ENCODE peak calls at places on chromosomes 2 and 18, in ten cellular contexts. C is fibroblast of lung; S is GM23248; O is Peyer's patch; P is upper lobe of right lung; Z is heart right ventricle; Q is H9; L is CD8-positive, alpha-beta T cell; E is cardiac muscle cell; B is spleen. T is an unnamed sample. For H3K4me1, the result is how much of the 10 kb centered on the place peaks cover.

GRCh38 chr2:224211821-224212220 is 172.7 kb upstream of the SERPINE2 start:
- DNase-seq in C (peak), S (peak), O (no peak), P (no peak), Z (no peak), Q (no peak), L (no peak), E (peak), B (no peak), T (no peak)

GRCh38 chr18:33817096-33817495 is 239.1 kb downstream of the ASXL3 start:
- DNase-seq in C (peak), S (peak), O (no peak), P (no peak), Z (no peak), Q (no peak), L (no peak), E (no peak), B (no peak), T (no peak)

GRCh38 chr18:45073556-45073955 is 392.9 kb downstream of the SETBP1 start:
- DNase-seq in C (no peak), S (no peak), O (no peak), P (no peak), Z (no peak), Q (no peak), L (no peak), E (no peak), B (no peak), T (no peak)

GRCh38 chr2:198788676-198789075 is 669.1 kb downstream of the SATB2 start:
- DNase-seq in C (no peak), S (no peak), O (no peak), P (no peak), Z (no peak), Q (peak), L (no peak), E (no peak), B (no peak), T (no peak)

GRCh38 chr2:21005111-21005699 is 38.7 kb downstream of the APOB start:
- DNase-seq in C (no peak), S (no peak), O (no peak), P (no peak), Z (no peak), Q (no peak), L (no peak), E (no peak), B (no peak), T (no peak)

GRCh38 chr2:74447230-74447999 is 5.7 kb upstream of the RTKN start:
- DNase-seq in C (no peak), S (no peak), O (no peak), P (no peak), Z (no peak), Q (no peak), L (no peak), E (no peak), B (peak), T (no peak)

GRCh38 chr2:65350714-65351113 is 81.7 kb downstream of the SPRED2 start:
- DNase-seq in C (no peak), S (peak), O (no peak), P (no peak), Z (no peak), Q (peak), L (no peak), E (no peak), B (no peak), T (no peak)

GRCh38 chr2:98771771-98772521 is 41.0 kb upstream of the MGAT4A start:
- DNase-seq in C (peak), S (no peak), O (peak), P (no peak), Z (no peak), Q (no peak), L (peak), E (peak), B (peak), T (no peak)

GRCh38 chr2:239926587-239927234 is 98.4 kb downstream of the NDUFA10 start:
- DNase-seq in C (peak), S (peak), O (peak), P (no peak), Z (no peak), Q (no peak), L (no peak), E (no peak), B (peak), T (no peak)

GRCh38 chr2:230591850-230592249 is 120.8 kb upstream of the CAB39 start:
- DNase-seq in C (no peak), S (no peak), O (no peak), P (no peak), Z (no peak), Q (no peak), L (no peak), E (no peak), B (no peak), T (no peak)

GRCh38 chr2:78979380-78980238 is 45.9 kb upstream of the REG3G start:
- DNase-seq in C (no peak), S (peak), O (peak), P (no peak), Z (no peak), Q (peak), L (no peak), E (peak), B (no peak), T (no peak)

GRCh38 chr18:2982452-2983172 is 30.3 kb downstream of the LPIN2 start:
- DNase-seq in C (no peak), S (peak), O (no peak), P (no peak), Z (no peak), Q (no peak), L (no peak), E (no peak), B (no peak), T (no peak)

GRCh38 chr2:197433770-197434438 is 924 bp downstream of the SF3B1 start:
- DNase-seq in C (peak), S (peak), O (no peak), P (no peak), Z (no peak), Q (no peak), L (no peak), E (no peak), B (no peak), T (no peak)

GRCh38 chr2:161415041-161415440 is 1.1 kb upstream of the TBR1 start:
- DNase-seq in C (no peak), S (peak), O (no peak), P (no peak), Z (no peak), Q (peak), L (no peak), E (no peak), B (no peak), T (no peak)

GRCh38 chr2:9897331-9897737 is 54.1 kb downstream of the TAF1B start:
- DNase-seq in C (peak), S (peak), O (peak), P (no peak), Z (peak), Q (no peak), L (no peak), E (peak), B (no peak), T (peak)

GRCh38 chr2:38876407-38876806 is 631 bp downstream of the MORN2 start:
- DNase-seq in C (no peak), S (peak), O (no peak), P (no peak), Z (no peak), Q (no peak), L (no peak), E (no peak), B (no peak), T (no peak)

GRCh38 chr2:8090748-8091700 is 590.8 kb upstream of the ID2 start:
- DNase-seq in C (peak), S (peak), O (peak), P (peak), Z (peak), Q (no peak), L (no peak), E (peak), B (peak), T (peak)

GRCh38 chr2:187658952-187659525 is 104.8 kb upstream of the TFPI start:
- DNase-seq in C (peak), S (peak), O (no peak), P (no peak), Z (no peak), Q (peak), L (no peak), E (peak), B (no peak), T (no peak)

GRCh38 chr18:67783215-67783946 is 266.9 kb upstream of the DSEL start:
- DNase-seq in C (peak), S (peak), O (no peak), P (no peak), Z (no peak), Q (no peak), L (no peak), E (peak), B (no peak), T (no peak)

GRCh38 chr2:189560273-189560586 is 20.4 kb downstream of the SLC40A1 start:
- DNase-seq in C (no peak), S (no peak), O (no peak), P (no peak), Z (no peak), Q (no peak), L (no peak), E (no peak), B (no peak), T (no peak)

GRCh38 chr18:36539674-36540073 is 242.2 kb downstream of the FHOD3 start:
- DNase-seq in C (no peak), S (peak), O (no peak), P (no peak), Z (no peak), Q (no peak), L (no peak), E (peak), B (no peak), T (no peak)

GRCh38 chr2:2834530-2835254 is 503.6 kb upstream of the MYT1L start:
- DNase-seq in C (no peak), S (no peak), O (no peak), P (no peak), Z (no peak), Q (no peak), L (no peak), E (no peak), B (peak), T (no peak)

GRCh38 chr2:110755494-110756078 is 23.2 kb downstream of the ACOXL start:
- DNase-seq in C (peak), S (peak), O (no peak), P (no peak), Z (no peak), Q (no peak), L (no peak), E (peak), B (no peak), T (no peak)

GRCh38 chr2:191265311-191266170 is 20.3 kb downstream of the MYO1B start:
- DNase-seq in C (peak), S (peak), O (no peak), P (no peak), Z (peak), Q (no peak), L (no peak), E (peak), B (no peak), T (no peak)

GRCh38 chr2:45470531-45470930 is 140.5 kb downstream of the SRBD1 start:
- DNase-seq in C (peak), S (no peak), O (no peak), P (no peak), Z (peak), Q (no peak), L (no peak), E (no peak), B (no peak), T (peak)

GRCh38 chr2:217559084-217559483 is 443.7 kb downstream of the TNS1 start:
- DNase-seq in C (no peak), S (no peak), O (no peak), P (no peak), Z (no peak), Q (no peak), L (no peak), E (no peak), B (no peak), T (no peak)

GRCh38 chr2:19187323-19188020 is 171.0 kb downstream of the OSR1 start:
- DNase-seq in C (peak), S (peak), O (no peak), P (no peak), Z (no peak), Q (no peak), L (no peak), E (no peak), B (no peak), T (no peak)

GRCh38 chr2:262117-262516 is 1.7 kb downstream of the SH3YL1 start:
- DNase-seq in C (no peak), S (no peak), O (no peak), P (no peak), Z (no peak), Q (no peak), L (no peak), E (no peak), B (no peak), T (no peak)

GRCh38 chr2:236985940-236986339 is 99.7 kb upstream of the COPS8 start:
- DNase-seq in C (no peak), S (no peak), O (no peak), P (no peak), Z (no peak), Q (no peak), L (no peak), E (no peak), B (no peak), T (no peak)

GRCh38 chr2:227774011-227774624 is 28.4 kb downstream of the SCYGR8 start:
- DNase-seq in C (no peak), S (peak), O (no peak), P (no peak), Z (no peak), Q (peak), L (no peak), E (no peak), B (no peak), T (no peak)

GRCh38 chr2:241851325-241852115 is 7.2 kb downstream of the PDCD1 start:
- DNase-seq in C (no peak), S (no peak), O (no peak), P (peak), Z (no peak), Q (peak), L (no peak), E (no peak), B (peak), T (no peak)

GRCh38 chr2:21836766-21837543 is 713.2 kb downstream of the TDRD15 start:
- DNase-seq in C (peak), S (no peak), O (no peak), P (no peak), Z (no peak), Q (no peak), L (no peak), E (peak), B (no peak), T (no peak)

GRCh38 chr18:32093523-32093922 is 1.8 kb downstream of the RNF138 start:
- DNase-seq in C (peak), S (no peak), O (no peak), P (no peak), Z (no peak), Q (no peak), L (no peak), E (no peak), B (no peak), T (no peak)

GRCh38 chr2:84701880-84702279 is 179.0 kb downstream of the TRABD2A start:
- DNase-seq in C (peak), S (peak), O (no peak), P (no peak), Z (no peak), Q (no peak), L (no peak), E (peak), B (no peak), T (no peak)

GRCh38 chr2:211391206-211391605 is 834.8 kb downstream of the CPS1 start:
- DNase-seq in C (no peak), S (no peak), O (no peak), P (no peak), Z (no peak), Q (no peak), L (no peak), E (no peak), B (no peak), T (no peak)

GRCh38 chr2:49687873-49688272 is 533.6 kb upstream of the FSHR start:
- DNase-seq in C (no peak), S (peak), O (no peak), P (no peak), Z (no peak), Q (no peak), L (no peak), E (peak), B (no peak), T (no peak)

GRCh38 chr2:127455566-127456493 is 37.6 kb downstream of the PROC start:
- DNase-seq in C (no peak), S (no peak), O (no peak), P (no peak), Z (no peak), Q (peak), L (no peak), E (no peak), B (no peak), T (no peak)

GRCh38 chr2:79040967-79041582 is 15.6 kb downstream of the REG3G start:
- DNase-seq in C (no peak), S (peak), O (no peak), P (no peak), Z (no peak), Q (no peak), L (no peak), E (no peak), B (no peak), T (no peak)

GRCh38 chr2:36556847-36557246 is 41.1 kb downstream of the FEZ2 start:
- DNase-seq in C (peak), S (peak), O (no peak), P (no peak), Z (no peak), Q (no peak), L (no peak), E (no peak), B (no peak), T (no peak)

GRCh38 chr2:36550006-36550405 is 48.0 kb downstream of the FEZ2 start:
- DNase-seq in C (no peak), S (no peak), O (no peak), P (no peak), Z (no peak), Q (no peak), L (no peak), E (no peak), B (no peak), T (no peak)

GRCh38 chr2:36554531-36554930 is 43.4 kb downstream of the FEZ2 start:
- DNase-seq in C (no peak), S (no peak), O (no peak), P (no peak), Z (no peak), Q (no peak), L (no peak), E (no peak), B (no peak), T (no peak)

GRCh38 chr2:36555789-36556188 is 42.2 kb downstream of the FEZ2 start:
- DNase-seq in C (no peak), S (no peak), O (no peak), P (no peak), Z (no peak), Q (no peak), L (no peak), E (no peak), B (no peak), T (no peak)

GRCh38 chr2:36553690-36554089 is 44.3 kb downstream of the FEZ2 start:
- DNase-seq in C (no peak), S (no peak), O (no peak), P (no peak), Z (no peak), Q (no peak), L (no peak), E (no peak), B (no peak), T (no peak)
- H3K4me1 ChIP-seq in C (under half), S (under half), O (under half), P (under half), Z (under half), Q (under half), L (under half), E (under half), B (under half), T (under half)

DNA sequence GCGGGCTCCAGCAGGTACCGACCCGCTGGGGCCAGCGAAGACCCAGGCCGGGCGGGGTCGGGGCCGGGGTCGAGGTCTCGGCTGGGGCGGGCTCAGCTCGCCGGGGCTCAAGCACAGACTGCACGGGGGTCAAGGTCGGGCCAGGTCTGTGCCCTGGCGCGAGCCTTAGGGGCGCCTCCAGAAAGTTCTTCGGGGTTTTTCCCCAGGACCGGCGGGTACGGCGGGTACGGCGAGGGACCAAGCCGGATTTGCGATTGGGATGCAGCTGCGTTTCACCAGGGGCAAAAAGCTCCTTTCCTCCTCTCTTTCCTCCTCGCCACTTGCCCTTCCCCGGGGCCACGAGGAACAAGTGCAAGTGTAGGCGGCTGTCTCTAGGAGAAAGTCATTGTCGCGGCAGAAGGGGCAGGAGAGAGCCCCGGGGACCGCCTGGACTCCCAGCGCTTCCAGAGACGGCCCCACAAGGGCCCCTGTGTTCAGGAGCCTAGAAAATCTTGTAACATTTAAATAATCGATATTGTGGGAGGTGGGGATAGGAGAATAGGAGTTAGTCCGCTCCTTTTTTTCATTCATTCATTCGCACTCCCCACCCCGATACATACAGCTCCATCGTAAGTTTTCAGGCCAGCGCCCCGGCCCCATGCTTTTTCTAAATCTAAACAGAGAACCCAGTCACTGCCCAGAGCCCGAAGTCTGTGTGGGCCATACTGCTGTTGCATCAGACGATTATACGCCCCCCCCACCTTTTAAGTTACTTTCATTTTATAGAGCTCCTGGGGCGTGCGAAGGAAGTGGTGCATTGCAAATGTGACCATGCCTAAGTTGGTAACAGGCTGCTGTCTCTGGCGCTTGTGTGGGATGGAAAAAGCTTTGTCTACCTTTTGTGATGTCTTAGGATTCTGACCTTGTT is 679 bp downstream of the PMAIP1 start:
- DNase-seq in C (peak), S (peak), O (peak), P (peak), Z (no peak), Q (peak), L (peak), E (peak), B (peak), T (no peak)
- H3K4me1 ChIP-seq in C (under half), S (under half), O (under half), P (under half), Z (under half), Q (under half), L (under half), E (under half), B (under half), T (under half)

GRCh38 chr2:219111375-219112069 is 49.1 kb downstream of the NHEJ1 start:
- DNase-seq in C (no peak), S (no peak), O (no peak), P (no peak), Z (no peak), Q (no peak), L (no peak), E (no peak), B (no peak), T (no peak)
- H3K4me1 ChIP-seq in C (under half), S (under half), O (half or more), P (under half), Z (under half), Q (under half), L (under half), E (under half), B (under half), T (under half)

GRCh38 chr2:203852760-203853159 is 14.8 kb upstream of the CTLA4 start:
- DNase-seq in C (no peak), S (no peak), O (no peak), P (no peak), Z (no peak), Q (no peak), L (no peak), E (no peak), B (no peak), T (no peak)
- H3K4me1 ChIP-seq in C (under half), S (under half), O (under half), P (under half), Z (under half), Q (under half), L (under half), E (under half), B (under half), T (under half)

GRCh38 chr2:37854676-37855282 is 70.3 kb upstream of the RMDN2 start:
- DNase-seq in C (no peak), S (no peak), O (no peak), P (no peak), Z (no peak), Q (no peak), L (no peak), E (no peak), B (no peak), T (no peak)
- H3K4me1 ChIP-seq in C (under half), S (under half), O (under half), P (under half), Z (under half), Q (under half), L (under half), E (under half), B (under half), T (under half)

DNA sequence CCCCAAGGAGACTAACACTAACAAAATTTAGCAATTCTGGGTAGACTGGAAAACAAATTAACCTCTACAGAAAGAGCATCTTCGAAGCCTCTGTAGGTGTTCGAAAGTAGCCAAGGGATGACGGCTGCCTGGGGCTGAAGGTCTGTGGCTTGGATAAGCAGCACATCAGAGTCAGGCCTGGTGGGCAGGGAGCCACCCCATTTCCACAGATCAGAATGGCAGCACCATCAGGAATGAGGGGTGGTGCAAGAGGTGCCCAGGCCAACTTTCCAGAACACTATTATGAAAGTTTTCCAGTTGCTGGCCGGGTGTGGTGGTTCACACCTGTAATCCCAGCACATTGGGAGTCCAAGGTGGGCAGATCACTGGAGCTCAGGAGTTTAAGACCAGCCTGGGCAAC is 57.9 kb downstream of the CABYR start:
- DNase-seq in C (no peak), S (no peak), O (no peak), P (no peak), Z (no peak), Q (no peak), L (no peak), E (no peak), B (no peak), T (peak)
- H3K4me1 ChIP-seq in C (under half), S (under half), O (under half), P (under half), Z (under half), Q (under half), L (under half), E (under half), B (under half), T (half or more)

T was measured in gastrocnemius medialis.